ENCODE peak calls at places on chromosomes 7 and 10, in ten cellular contexts. One of them, this sample, is unnamed.

GRCh38 chr10:108783897-108784296 is 1139.4 kb downstream of the XPNPEP1 start:
- DNase-seq in RWPE1: no peak
- DNase-seq in stimulated activated naive CD4-positive, alpha-beta T cell: no peak
- DNase-seq in prostate gland: peak
- DNase-seq in foreskin keratinocyte: no peak
- DNase-seq in activated gamma-delta T cell treated with anti-CD3 and anti-CD28 coated beads, Interleukin-2, amount 50 U/mL, for 16 hours: no peak
- DNase-seq in activated CD8-positive, alpha-beta memory T cell treated with anti-CD3 and anti-CD28 coated beads, Interleukin-2, amount 50 U/mL, for 48 hours: no peak
- DNase-seq in mucosa of descending colon: no peak
- DNase-seq in GM19239: peak
- DNase-seq in sciatic nerve: no peak
- DNase-seq in this sample: no peak

GRCh38 chr10:77456414-77456813 is 181.2 kb downstream of the KCNMA1 start:
- DNase-seq in RWPE1: no peak
- DNase-seq in stimulated activated naive CD4-positive, alpha-beta T cell: no peak
- DNase-seq in prostate gland: no peak
- DNase-seq in foreskin keratinocyte: no peak
- DNase-seq in activated gamma-delta T cell treated with anti-CD3 and anti-CD28 coated beads, Interleukin-2, amount 50 U/mL, for 16 hours: no peak
- DNase-seq in activated CD8-positive, alpha-beta memory T cell treated with anti-CD3 and anti-CD28 coated beads, Interleukin-2, amount 50 U/mL, for 48 hours: no peak
- DNase-seq in mucosa of descending colon: peak
- DNase-seq in GM19239: no peak
- DNase-seq in sciatic nerve: no peak
- DNase-seq in this sample: no peak

GRCh38 chr10:80526218-80526617 is 11.5 kb upstream of the SH2D4B start:
- DNase-seq in RWPE1: no peak
- DNase-seq in stimulated activated naive CD4-positive, alpha-beta T cell: no peak
- DNase-seq in prostate gland: no peak
- DNase-seq in foreskin keratinocyte: no peak
- DNase-seq in activated gamma-delta T cell treated with anti-CD3 and anti-CD28 coated beads, Interleukin-2, amount 50 U/mL, for 16 hours: no peak
- DNase-seq in activated CD8-positive, alpha-beta memory T cell treated with anti-CD3 and anti-CD28 coated beads, Interleukin-2, amount 50 U/mL, for 48 hours: no peak
- DNase-seq in mucosa of descending colon: no peak
- DNase-seq in GM19239: no peak
- DNase-seq in sciatic nerve: no peak
- DNase-seq in this sample: no peak

GRCh38 chr7:79176859-79177477 is 276.5 kb downstream of the MAGI2 start:
- DNase-seq in RWPE1: peak
- DNase-seq in stimulated activated naive CD4-positive, alpha-beta T cell: no peak
- DNase-seq in prostate gland: peak
- DNase-seq in foreskin keratinocyte: no peak
- DNase-seq in activated gamma-delta T cell treated with anti-CD3 and anti-CD28 coated beads, Interleukin-2, amount 50 U/mL, for 16 hours: no peak
- DNase-seq in activated CD8-positive, alpha-beta memory T cell treated with anti-CD3 and anti-CD28 coated beads, Interleukin-2, amount 50 U/mL, for 48 hours: no peak
- DNase-seq in mucosa of descending colon: no peak
- DNase-seq in GM19239: no peak
- DNase-seq in sciatic nerve: no peak
- DNase-seq in this sample: no peak

GRCh38 chr10:7567896-7568295 is 98.9 kb downstream of the ITIH5 start:
- DNase-seq in RWPE1: no peak
- DNase-seq in stimulated activated naive CD4-positive, alpha-beta T cell: no peak
- DNase-seq in prostate gland: no peak
- DNase-seq in foreskin keratinocyte: no peak
- DNase-seq in activated gamma-delta T cell treated with anti-CD3 and anti-CD28 coated beads, Interleukin-2, amount 50 U/mL, for 16 hours: no peak
- DNase-seq in activated CD8-positive, alpha-beta memory T cell treated with anti-CD3 and anti-CD28 coated beads, Interleukin-2, amount 50 U/mL, for 48 hours: no peak
- DNase-seq in mucosa of descending colon: no peak
- DNase-seq in GM19239: no peak
- DNase-seq in sciatic nerve: no peak
- DNase-seq in this sample: no peak

GRCh38 chr10:124416733-124417132 is 2.0 kb downstream of the OAT start:
- DNase-seq in RWPE1: no peak
- DNase-seq in stimulated activated naive CD4-positive, alpha-beta T cell: no peak
- DNase-seq in prostate gland: peak
- DNase-seq in foreskin keratinocyte: no peak
- DNase-seq in activated gamma-delta T cell treated with anti-CD3 and anti-CD28 coated beads, Interleukin-2, amount 50 U/mL, for 16 hours: no peak
- DNase-seq in activated CD8-positive, alpha-beta memory T cell treated with anti-CD3 and anti-CD28 coated beads, Interleukin-2, amount 50 U/mL, for 48 hours: no peak
- DNase-seq in mucosa of descending colon: no peak
- DNase-seq in GM19239: no peak
- DNase-seq in sciatic nerve: no peak
- DNase-seq in this sample: no peak

GRCh38 chr7:31744294-31744874 is 57.4 kb downstream of the PPP1R17 start:
- DNase-seq in RWPE1: peak
- DNase-seq in stimulated activated naive CD4-positive, alpha-beta T cell: no peak
- DNase-seq in prostate gland: peak
- DNase-seq in foreskin keratinocyte: peak
- DNase-seq in activated gamma-delta T cell treated with anti-CD3 and anti-CD28 coated beads, Interleukin-2, amount 50 U/mL, for 16 hours: no peak
- DNase-seq in activated CD8-positive, alpha-beta memory T cell treated with anti-CD3 and anti-CD28 coated beads, Interleukin-2, amount 50 U/mL, for 48 hours: peak
- DNase-seq in mucosa of descending colon: peak
- DNase-seq in GM19239: peak
- DNase-seq in sciatic nerve: peak
- DNase-seq in this sample: peak

GRCh38 chr10:93180402-93181040 is 106.8 kb downstream of the CYP26A1 start:
- DNase-seq in RWPE1: no peak
- DNase-seq in stimulated activated naive CD4-positive, alpha-beta T cell: no peak
- DNase-seq in prostate gland: no peak
- DNase-seq in foreskin keratinocyte: no peak
- DNase-seq in activated gamma-delta T cell treated with anti-CD3 and anti-CD28 coated beads, Interleukin-2, amount 50 U/mL, for 16 hours: no peak
- DNase-seq in activated CD8-positive, alpha-beta memory T cell treated with anti-CD3 and anti-CD28 coated beads, Interleukin-2, amount 50 U/mL, for 48 hours: no peak
- DNase-seq in mucosa of descending colon: peak
- DNase-seq in GM19239: no peak
- DNase-seq in sciatic nerve: peak
- DNase-seq in this sample: no peak

GRCh38 chr7:117946201-117946633 is 73.0 kb upstream of the CTTNBP2 start:
- DNase-seq in RWPE1: peak
- DNase-seq in stimulated activated naive CD4-positive, alpha-beta T cell: no peak
- DNase-seq in prostate gland: no peak
- DNase-seq in foreskin keratinocyte: peak
- DNase-seq in activated gamma-delta T cell treated with anti-CD3 and anti-CD28 coated beads, Interleukin-2, amount 50 U/mL, for 16 hours: no peak
- DNase-seq in activated CD8-positive, alpha-beta memory T cell treated with anti-CD3 and anti-CD28 coated beads, Interleukin-2, amount 50 U/mL, for 48 hours: no peak
- DNase-seq in mucosa of descending colon: no peak
- DNase-seq in GM19239: no peak
- DNase-seq in sciatic nerve: no peak
- DNase-seq in this sample: no peak

GRCh38 chr10:100997364-100998182 is 2.0 kb upstream of the LZTS2 start:
- DNase-seq in RWPE1: peak
- DNase-seq in stimulated activated naive CD4-positive, alpha-beta T cell: peak
- DNase-seq in prostate gland: peak
- DNase-seq in foreskin keratinocyte: peak
- DNase-seq in activated gamma-delta T cell treated with anti-CD3 and anti-CD28 coated beads, Interleukin-2, amount 50 U/mL, for 16 hours: peak
- DNase-seq in activated CD8-positive, alpha-beta memory T cell treated with anti-CD3 and anti-CD28 coated beads, Interleukin-2, amount 50 U/mL, for 48 hours: peak
- DNase-seq in mucosa of descending colon: peak
- DNase-seq in GM19239: peak
- DNase-seq in sciatic nerve: peak
- DNase-seq in this sample: peak

GRCh38 chr10:27285093-27285492 is 44.5 kb upstream of the ACBD5 start:
- DNase-seq in RWPE1: no peak
- DNase-seq in stimulated activated naive CD4-positive, alpha-beta T cell: peak
- DNase-seq in prostate gland: no peak
- DNase-seq in foreskin keratinocyte: no peak
- DNase-seq in activated gamma-delta T cell treated with anti-CD3 and anti-CD28 coated beads, Interleukin-2, amount 50 U/mL, for 16 hours: peak
- DNase-seq in activated CD8-positive, alpha-beta memory T cell treated with anti-CD3 and anti-CD28 coated beads, Interleukin-2, amount 50 U/mL, for 48 hours: no peak
- DNase-seq in mucosa of descending colon: no peak
- DNase-seq in GM19239: no peak
- DNase-seq in sciatic nerve: no peak
- DNase-seq in this sample: no peak

GRCh38 chr7:37349979-37350590 is 98.6 kb downstream of the ELMO1 start:
- DNase-seq in RWPE1: no peak
- DNase-seq in stimulated activated naive CD4-positive, alpha-beta T cell: no peak
- DNase-seq in prostate gland: no peak
- DNase-seq in foreskin keratinocyte: no peak
- DNase-seq in activated gamma-delta T cell treated with anti-CD3 and anti-CD28 coated beads, Interleukin-2, amount 50 U/mL, for 16 hours: no peak
- DNase-seq in activated CD8-positive, alpha-beta memory T cell treated with anti-CD3 and anti-CD28 coated beads, Interleukin-2, amount 50 U/mL, for 48 hours: no peak
- DNase-seq in mucosa of descending colon: no peak
- DNase-seq in GM19239: no peak
- DNase-seq in sciatic nerve: no peak
- DNase-seq in this sample: no peak

GRCh38 chr7:42237891-42238531 is 1.0 kb upstream of the GLI3 start:
- DNase-seq in RWPE1: peak
- DNase-seq in stimulated activated naive CD4-positive, alpha-beta T cell: no peak
- DNase-seq in prostate gland: peak
- DNase-seq in foreskin keratinocyte: no peak
- DNase-seq in activated gamma-delta T cell treated with anti-CD3 and anti-CD28 coated beads, Interleukin-2, amount 50 U/mL, for 16 hours: no peak
- DNase-seq in activated CD8-positive, alpha-beta memory T cell treated with anti-CD3 and anti-CD28 coated beads, Interleukin-2, amount 50 U/mL, for 48 hours: peak
- DNase-seq in mucosa of descending colon: peak
- DNase-seq in GM19239: no peak
- DNase-seq in sciatic nerve: peak
- DNase-seq in this sample: no peak

GRCh38 chr7:151591866-151592265 is 72.2 kb upstream of the RHEB start:
- DNase-seq in RWPE1: no peak
- DNase-seq in stimulated activated naive CD4-positive, alpha-beta T cell: no peak
- DNase-seq in prostate gland: no peak
- DNase-seq in foreskin keratinocyte: no peak
- DNase-seq in activated gamma-delta T cell treated with anti-CD3 and anti-CD28 coated beads, Interleukin-2, amount 50 U/mL, for 16 hours: no peak
- DNase-seq in activated CD8-positive, alpha-beta memory T cell treated with anti-CD3 and anti-CD28 coated beads, Interleukin-2, amount 50 U/mL, for 48 hours: no peak
- DNase-seq in mucosa of descending colon: no peak
- DNase-seq in GM19239: no peak
- DNase-seq in sciatic nerve: no peak
- DNase-seq in this sample: no peak

GRCh38 chr10:35910234-35910633 is 268.1 kb upstream of the FZD8 start:
- DNase-seq in RWPE1: peak
- DNase-seq in stimulated activated naive CD4-positive, alpha-beta T cell: no peak
- DNase-seq in prostate gland: no peak
- DNase-seq in foreskin keratinocyte: peak
- DNase-seq in activated gamma-delta T cell treated with anti-CD3 and anti-CD28 coated beads, Interleukin-2, amount 50 U/mL, for 16 hours: no peak
- DNase-seq in activated CD8-positive, alpha-beta memory T cell treated with anti-CD3 and anti-CD28 coated beads, Interleukin-2, amount 50 U/mL, for 48 hours: no peak
- DNase-seq in mucosa of descending colon: no peak
- DNase-seq in GM19239: no peak
- DNase-seq in sciatic nerve: no peak
- DNase-seq in this sample: no peak

GRCh38 chr10:99908512-99908911 is 101.2 kb downstream of the DNMBP start:
- DNase-seq in RWPE1: no peak
- DNase-seq in stimulated activated naive CD4-positive, alpha-beta T cell: no peak
- DNase-seq in prostate gland: no peak
- DNase-seq in foreskin keratinocyte: no peak
- DNase-seq in activated gamma-delta T cell treated with anti-CD3 and anti-CD28 coated beads, Interleukin-2, amount 50 U/mL, for 16 hours: no peak
- DNase-seq in activated CD8-positive, alpha-beta memory T cell treated with anti-CD3 and anti-CD28 coated beads, Interleukin-2, amount 50 U/mL, for 48 hours: no peak
- DNase-seq in mucosa of descending colon: no peak
- DNase-seq in GM19239: no peak
- DNase-seq in sciatic nerve: no peak
- DNase-seq in this sample: no peak

GRCh38 chr7:121798896-121799295 is 74.1 kb upstream of the PTPRZ1 start:
- DNase-seq in RWPE1: peak
- DNase-seq in stimulated activated naive CD4-positive, alpha-beta T cell: no peak
- DNase-seq in prostate gland: no peak
- DNase-seq in foreskin keratinocyte: peak
- DNase-seq in activated gamma-delta T cell treated with anti-CD3 and anti-CD28 coated beads, Interleukin-2, amount 50 U/mL, for 16 hours: no peak
- DNase-seq in activated CD8-positive, alpha-beta memory T cell treated with anti-CD3 and anti-CD28 coated beads, Interleukin-2, amount 50 U/mL, for 48 hours: no peak
- DNase-seq in mucosa of descending colon: no peak
- DNase-seq in GM19239: no peak
- DNase-seq in sciatic nerve: no peak
- DNase-seq in this sample: peak

GRCh38 chr10:100531761-100532160 is 2.1 kb upstream of the NDUFB8 start:
- DNase-seq in RWPE1: no peak
- DNase-seq in stimulated activated naive CD4-positive, alpha-beta T cell: no peak
- DNase-seq in prostate gland: no peak
- DNase-seq in foreskin keratinocyte: no peak
- DNase-seq in activated gamma-delta T cell treated with anti-CD3 and anti-CD28 coated beads, Interleukin-2, amount 50 U/mL, for 16 hours: no peak
- DNase-seq in activated CD8-positive, alpha-beta memory T cell treated with anti-CD3 and anti-CD28 coated beads, Interleukin-2, amount 50 U/mL, for 48 hours: no peak
- DNase-seq in mucosa of descending colon: no peak
- DNase-seq in GM19239: no peak
- DNase-seq in sciatic nerve: no peak
- DNase-seq in this sample: no peak

GRCh38 chr10:73163096-73163495 is 4.7 kb downstream of the ECD start:
- DNase-seq in RWPE1: no peak
- DNase-seq in stimulated activated naive CD4-positive, alpha-beta T cell: no peak
- DNase-seq in prostate gland: no peak
- DNase-seq in foreskin keratinocyte: no peak
- DNase-seq in activated gamma-delta T cell treated with anti-CD3 and anti-CD28 coated beads, Interleukin-2, amount 50 U/mL, for 16 hours: no peak
- DNase-seq in activated CD8-positive, alpha-beta memory T cell treated with anti-CD3 and anti-CD28 coated beads, Interleukin-2, amount 50 U/mL, for 48 hours: no peak
- DNase-seq in mucosa of descending colon: no peak
- DNase-seq in GM19239: no peak
- DNase-seq in sciatic nerve: no peak
- DNase-seq in this sample: no peak

GRCh38 chr7:19405546-19405945 is 260.3 kb upstream of the FERD3L start:
- DNase-seq in RWPE1: peak
- DNase-seq in stimulated activated naive CD4-positive, alpha-beta T cell: no peak
- DNase-seq in prostate gland: no peak
- DNase-seq in foreskin keratinocyte: peak
- DNase-seq in activated gamma-delta T cell treated with anti-CD3 and anti-CD28 coated beads, Interleukin-2, amount 50 U/mL, for 16 hours: no peak
- DNase-seq in activated CD8-positive, alpha-beta memory T cell treated with anti-CD3 and anti-CD28 coated beads, Interleukin-2, amount 50 U/mL, for 48 hours: no peak
- DNase-seq in mucosa of descending colon: no peak
- DNase-seq in GM19239: no peak
- DNase-seq in sciatic nerve: no peak
- DNase-seq in this sample: no peak

GRCh38 chr7:99386584-99387238 is 12.2 kb downstream of the ARPC1B start:
- DNase-seq in RWPE1: no peak
- DNase-seq in stimulated activated naive CD4-positive, alpha-beta T cell: peak
- DNase-seq in prostate gland: no peak
- DNase-seq in foreskin keratinocyte: no peak
- DNase-seq in activated gamma-delta T cell treated with anti-CD3 and anti-CD28 coated beads, Interleukin-2, amount 50 U/mL, for 16 hours: no peak
- DNase-seq in activated CD8-positive, alpha-beta memory T cell treated with anti-CD3 and anti-CD28 coated beads, Interleukin-2, amount 50 U/mL, for 48 hours: no peak
- DNase-seq in mucosa of descending colon: no peak
- DNase-seq in GM19239: no peak
- DNase-seq in sciatic nerve: no peak
- DNase-seq in this sample: no peak

GRCh38 chr10:79159141-79159619 is 90.4 kb downstream of the ZMIZ1 start:
- DNase-seq in RWPE1: no peak
- DNase-seq in stimulated activated naive CD4-positive, alpha-beta T cell: no peak
- DNase-seq in prostate gland: no peak
- DNase-seq in foreskin keratinocyte: no peak
- DNase-seq in activated gamma-delta T cell treated with anti-CD3 and anti-CD28 coated beads, Interleukin-2, amount 50 U/mL, for 16 hours: no peak
- DNase-seq in activated CD8-positive, alpha-beta memory T cell treated with anti-CD3 and anti-CD28 coated beads, Interleukin-2, amount 50 U/mL, for 48 hours: no peak
- DNase-seq in mucosa of descending colon: no peak
- DNase-seq in GM19239: no peak
- DNase-seq in sciatic nerve: no peak
- DNase-seq in this sample: no peak

GRCh38 chr7:135523146-135523545 is 13.2 kb upstream of the CNOT4 start:
- DNase-seq in RWPE1: no peak
- DNase-seq in stimulated activated naive CD4-positive, alpha-beta T cell: no peak
- DNase-seq in prostate gland: no peak
- DNase-seq in foreskin keratinocyte: no peak
- DNase-seq in activated gamma-delta T cell treated with anti-CD3 and anti-CD28 coated beads, Interleukin-2, amount 50 U/mL, for 16 hours: no peak
- DNase-seq in activated CD8-positive, alpha-beta memory T cell treated with anti-CD3 and anti-CD28 coated beads, Interleukin-2, amount 50 U/mL, for 48 hours: no peak
- DNase-seq in mucosa of descending colon: no peak
- DNase-seq in GM19239: no peak
- DNase-seq in sciatic nerve: no peak
- DNase-seq in this sample: no peak

GRCh38 chr7:76262683-76263402 is 39.6 kb upstream of the HSPB1 start:
- DNase-seq in RWPE1: peak
- DNase-seq in stimulated activated naive CD4-positive, alpha-beta T cell: no peak
- DNase-seq in prostate gland: peak
- DNase-seq in foreskin keratinocyte: no peak
- DNase-seq in activated gamma-delta T cell treated with anti-CD3 and anti-CD28 coated beads, Interleukin-2, amount 50 U/mL, for 16 hours: no peak
- DNase-seq in activated CD8-positive, alpha-beta memory T cell treated with anti-CD3 and anti-CD28 coated beads, Interleukin-2, amount 50 U/mL, for 48 hours: no peak
- DNase-seq in mucosa of descending colon: peak
- DNase-seq in GM19239: peak
- DNase-seq in sciatic nerve: no peak
- DNase-seq in this sample: no peak

GRCh38 chr10:3838723-3839437 is 53.9 kb upstream of the KLF6 start:
- DNase-seq in RWPE1: no peak
- DNase-seq in stimulated activated naive CD4-positive, alpha-beta T cell: no peak
- DNase-seq in prostate gland: no peak
- DNase-seq in foreskin keratinocyte: no peak
- DNase-seq in activated gamma-delta T cell treated with anti-CD3 and anti-CD28 coated beads, Interleukin-2, amount 50 U/mL, for 16 hours: no peak
- DNase-seq in activated CD8-positive, alpha-beta memory T cell treated with anti-CD3 and anti-CD28 coated beads, Interleukin-2, amount 50 U/mL, for 48 hours: no peak
- DNase-seq in mucosa of descending colon: no peak
- DNase-seq in GM19239: no peak
- DNase-seq in sciatic nerve: no peak
- DNase-seq in this sample: no peak

GRCh38 chr7:105723582-105723981 is 142.3 kb upstream of the EFCAB10 start:
- DNase-seq in RWPE1: no peak
- DNase-seq in stimulated activated naive CD4-positive, alpha-beta T cell: no peak
- DNase-seq in prostate gland: no peak
- DNase-seq in foreskin keratinocyte: no peak
- DNase-seq in activated gamma-delta T cell treated with anti-CD3 and anti-CD28 coated beads, Interleukin-2, amount 50 U/mL, for 16 hours: no peak
- DNase-seq in activated CD8-positive, alpha-beta memory T cell treated with anti-CD3 and anti-CD28 coated beads, Interleukin-2, amount 50 U/mL, for 48 hours: no peak
- DNase-seq in mucosa of descending colon: no peak
- DNase-seq in GM19239: no peak
- DNase-seq in sciatic nerve: no peak
- DNase-seq in this sample: no peak

GRCh38 chr10:84416245-84416555 is 87.8 kb downstream of the CCSER2 start:
- DNase-seq in RWPE1: no peak
- DNase-seq in stimulated activated naive CD4-positive, alpha-beta T cell: no peak
- DNase-seq in prostate gland: no peak
- DNase-seq in foreskin keratinocyte: no peak
- DNase-seq in activated gamma-delta T cell treated with anti-CD3 and anti-CD28 coated beads, Interleukin-2, amount 50 U/mL, for 16 hours: no peak
- DNase-seq in activated CD8-positive, alpha-beta memory T cell treated with anti-CD3 and anti-CD28 coated beads, Interleukin-2, amount 50 U/mL, for 48 hours: no peak
- DNase-seq in mucosa of descending colon: no peak
- DNase-seq in GM19239: no peak
- DNase-seq in sciatic nerve: no peak
- DNase-seq in this sample: no peak

GRCh38 chr10:69180525-69181204 is 631 bp downstream of the SUPV3L1 start:
- DNase-seq in RWPE1: peak
- DNase-seq in stimulated activated naive CD4-positive, alpha-beta T cell: no peak
- DNase-seq in prostate gland: peak
- DNase-seq in foreskin keratinocyte: no peak
- DNase-seq in activated gamma-delta T cell treated with anti-CD3 and anti-CD28 coated beads, Interleukin-2, amount 50 U/mL, for 16 hours: peak
- DNase-seq in activated CD8-positive, alpha-beta memory T cell treated with anti-CD3 and anti-CD28 coated beads, Interleukin-2, amount 50 U/mL, for 48 hours: no peak
- DNase-seq in mucosa of descending colon: no peak
- DNase-seq in GM19239: no peak
- DNase-seq in sciatic nerve: no peak
- DNase-seq in this sample: no peak

This sample was measured in NCI-H1048.